ENCODE peak calls at places on chromosomes 5 and 9, in four cellular contexts. One of them, this sample, is unnamed.

GRCh38 chr9:81410201-81410600 is 279.1 kb downstream of the TLE1 start:
- DNase-seq in KBM-7: no peak
- DNase-seq in T1000: peak
- DNase-seq in stimulated activated naive B cell treated with anti-CD40 and anti-IgM and Interleukin-4, amounts not matched to agents 10 μg/mL and 1 μg/mL and 100 μg/mL, for 72 hours: no peak
- DNase-seq in this sample: peak

GRCh38 chr9:108743901-108744371 is 111.8 kb downstream of the ACTL7B start:
- DNase-seq in KBM-7: no peak
- DNase-seq in T1000: no peak
- DNase-seq in stimulated activated naive B cell treated with anti-CD40 and anti-IgM and Interleukin-4, amounts not matched to agents 10 μg/mL and 1 μg/mL and 100 μg/mL, for 72 hours: no peak
- DNase-seq in this sample: no peak

GRCh38 chr9:133118568-133118967 is 2.5 kb downstream of the RALGDS start:
- DNase-seq in KBM-7: no peak
- DNase-seq in T1000: no peak
- DNase-seq in stimulated activated naive B cell treated with anti-CD40 and anti-IgM and Interleukin-4, amounts not matched to agents 10 μg/mL and 1 μg/mL and 100 μg/mL, for 72 hours: no peak
- DNase-seq in this sample: no peak

GRCh38 chr9:16202913-16203734 is 650.3 kb downstream of the CCDC171 start:
- DNase-seq in KBM-7: no peak
- DNase-seq in T1000: peak
- DNase-seq in stimulated activated naive B cell treated with anti-CD40 and anti-IgM and Interleukin-4, amounts not matched to agents 10 μg/mL and 1 μg/mL and 100 μg/mL, for 72 hours: no peak
- DNase-seq in this sample: peak

GRCh38 chr5:73977146-73977545 is 351.1 kb downstream of the ARHGEF28 start:
- DNase-seq in KBM-7: no peak
- DNase-seq in T1000: no peak
- DNase-seq in stimulated activated naive B cell treated with anti-CD40 and anti-IgM and Interleukin-4, amounts not matched to agents 10 μg/mL and 1 μg/mL and 100 μg/mL, for 72 hours: no peak
- DNase-seq in this sample: no peak

GRCh38 chr5:167945542-167946384 is 345.7 kb upstream of the WWC1 start:
- DNase-seq in KBM-7: no peak
- DNase-seq in T1000: peak
- DNase-seq in stimulated activated naive B cell treated with anti-CD40 and anti-IgM and Interleukin-4, amounts not matched to agents 10 μg/mL and 1 μg/mL and 100 μg/mL, for 72 hours: no peak
- DNase-seq in this sample: peak

GRCh38 chr9:20726144-20726543 is 42.1 kb downstream of the FOCAD start:
- DNase-seq in KBM-7: no peak
- DNase-seq in T1000: no peak
- DNase-seq in stimulated activated naive B cell treated with anti-CD40 and anti-IgM and Interleukin-4, amounts not matched to agents 10 μg/mL and 1 μg/mL and 100 μg/mL, for 72 hours: no peak
- DNase-seq in this sample: no peak

GRCh38 chr5:175724314-175724713 is 66.4 kb downstream of the HRH2 start:
- DNase-seq in KBM-7: no peak
- DNase-seq in T1000: no peak
- DNase-seq in stimulated activated naive B cell treated with anti-CD40 and anti-IgM and Interleukin-4, amounts not matched to agents 10 μg/mL and 1 μg/mL and 100 μg/mL, for 72 hours: no peak
- DNase-seq in this sample: no peak

GRCh38 chr9:123738664-123739063 is 191.3 kb downstream of the DENND1A start:
- DNase-seq in KBM-7: no peak
- DNase-seq in T1000: no peak
- DNase-seq in stimulated activated naive B cell treated with anti-CD40 and anti-IgM and Interleukin-4, amounts not matched to agents 10 μg/mL and 1 μg/mL and 100 μg/mL, for 72 hours: no peak
- DNase-seq in this sample: no peak

GRCh38 chr9:117403403-117403811 is 11.4 kb downstream of the ASTN2 start:
- DNase-seq in KBM-7: no peak
- DNase-seq in T1000: no peak
- DNase-seq in stimulated activated naive B cell treated with anti-CD40 and anti-IgM and Interleukin-4, amounts not matched to agents 10 μg/mL and 1 μg/mL and 100 μg/mL, for 72 hours: no peak
- DNase-seq in this sample: no peak

GRCh38 chr9:127140842-127141675 is 18.6 kb upstream of the ANGPTL2 start:
- DNase-seq in KBM-7: no peak
- DNase-seq in T1000: no peak
- DNase-seq in stimulated activated naive B cell treated with anti-CD40 and anti-IgM and Interleukin-4, amounts not matched to agents 10 μg/mL and 1 μg/mL and 100 μg/mL, for 72 hours: no peak
- DNase-seq in this sample: no peak

GRCh38 chr9:127397722-127398647 is 1.0 kb downstream of the SLC2A8 start:
- DNase-seq in KBM-7: peak
- DNase-seq in T1000: peak
- DNase-seq in stimulated activated naive B cell treated with anti-CD40 and anti-IgM and Interleukin-4, amounts not matched to agents 10 μg/mL and 1 μg/mL and 100 μg/mL, for 72 hours: peak
- DNase-seq in this sample: no peak

GRCh38 chr9:127873223-127873691 is 4.2 kb downstream of the AK1 start:
- DNase-seq in KBM-7: no peak
- DNase-seq in T1000: no peak
- DNase-seq in stimulated activated naive B cell treated with anti-CD40 and anti-IgM and Interleukin-4, amounts not matched to agents 10 μg/mL and 1 μg/mL and 100 μg/mL, for 72 hours: no peak
- DNase-seq in this sample: no peak

GRCh38 chr9:119074017-119074416 is 295.2 kb downstream of the BRINP1 start:
- DNase-seq in KBM-7: peak
- DNase-seq in T1000: no peak
- DNase-seq in stimulated activated naive B cell treated with anti-CD40 and anti-IgM and Interleukin-4, amounts not matched to agents 10 μg/mL and 1 μg/mL and 100 μg/mL, for 72 hours: no peak
- DNase-seq in this sample: no peak

GRCh38 chr9:108049026-108049591 is 559.5 kb upstream of the KLF4 start:
- DNase-seq in KBM-7: no peak
- DNase-seq in T1000: no peak
- DNase-seq in stimulated activated naive B cell treated with anti-CD40 and anti-IgM and Interleukin-4, amounts not matched to agents 10 μg/mL and 1 μg/mL and 100 μg/mL, for 72 hours: no peak
- DNase-seq in this sample: peak

GRCh38 chr9:77927265-77927664 is 104.3 kb downstream of the GNAQ start:
- DNase-seq in KBM-7: no peak
- DNase-seq in T1000: no peak
- DNase-seq in stimulated activated naive B cell treated with anti-CD40 and anti-IgM and Interleukin-4, amounts not matched to agents 10 μg/mL and 1 μg/mL and 100 μg/mL, for 72 hours: no peak
- DNase-seq in this sample: peak

GRCh38 chr9:22148876-22149637 is 140.0 kb upstream of the CDKN2B start:
- DNase-seq in KBM-7: no peak
- DNase-seq in T1000: no peak
- DNase-seq in stimulated activated naive B cell treated with anti-CD40 and anti-IgM and Interleukin-4, amounts not matched to agents 10 μg/mL and 1 μg/mL and 100 μg/mL, for 72 hours: no peak
- DNase-seq in this sample: no peak

GRCh38 chr9:130949188-130950038 is 10.4 kb upstream of the FIBCD1 start:
- DNase-seq in KBM-7: no peak
- DNase-seq in T1000: no peak
- DNase-seq in stimulated activated naive B cell treated with anti-CD40 and anti-IgM and Interleukin-4, amounts not matched to agents 10 μg/mL and 1 μg/mL and 100 μg/mL, for 72 hours: no peak
- DNase-seq in this sample: no peak

GRCh38 chr5:112604741-112605390 is 132.8 kb upstream of the APC start:
- DNase-seq in KBM-7: peak
- DNase-seq in T1000: no peak
- DNase-seq in stimulated activated naive B cell treated with anti-CD40 and anti-IgM and Interleukin-4, amounts not matched to agents 10 μg/mL and 1 μg/mL and 100 μg/mL, for 72 hours: no peak
- DNase-seq in this sample: no peak

GRCh38 chr9:128115187-128116103 is 12.1 kb downstream of the PTGES2 start:
- DNase-seq in KBM-7: no peak
- DNase-seq in T1000: no peak
- DNase-seq in stimulated activated naive B cell treated with anti-CD40 and anti-IgM and Interleukin-4, amounts not matched to agents 10 μg/mL and 1 μg/mL and 100 μg/mL, for 72 hours: peak
- DNase-seq in this sample: no peak

This sample was measured in HT1080.